ENCODE peak calls at places on chromosomes 2 and 18, in five cellular contexts. T, A, V, C and J are unnamed samples.

GRCh38 chr2:33153008-33153407 is 206.3 kb downstream of the LTBP1 start:
- DNase-seq in T (peak), A (no peak), V (no peak), C (no peak), J (no peak)

GRCh38 chr2:240814946-240815760 is 4.9 kb downstream of the KIF1A start:
- DNase-seq in T (no peak), A (no peak), V (no peak), C (no peak), J (no peak)

GRCh38 chr2:199278099-199278498 is 179.6 kb downstream of the SATB2 start:
- DNase-seq in T (peak), A (no peak), V (no peak), C (no peak), J (peak)

GRCh38 chr2:144508162-144508765 is 11.7 kb downstream of the ZEB2 start:
- DNase-seq in T (no peak), A (no peak), V (no peak), C (no peak), J (no peak)

GRCh38 chr2:1556776-1557466 is 143.7 kb downstream of the TPO start:
- DNase-seq in T (peak), A (no peak), V (no peak), C (no peak), J (peak)

GRCh38 chr2:206208900-206209299 is 49.2 kb downstream of the EEF1B2 start:
- DNase-seq in T (no peak), A (no peak), V (no peak), C (no peak), J (no peak)

GRCh38 chr2:20469595-20469994 is 22.7 kb downstream of the RHOB start:
- DNase-seq in T (no peak), A (no peak), V (no peak), C (no peak), J (no peak)

GRCh38 chr2:182767578-182767977 is 51.5 kb downstream of the DNAJC10 start:
- DNase-seq in T (peak), A (peak), V (no peak), C (peak), J (peak)

GRCh38 chr2:58414506-58414905 is 173.4 kb upstream of the FANCL start:
- DNase-seq in T (no peak), A (no peak), V (no peak), C (no peak), J (no peak)

GRCh38 chr2:95052804-95053535 is 27.5 kb downstream of the MAL start:
- DNase-seq in T (no peak), A (no peak), V (no peak), C (no peak), J (peak)

GRCh38 chr2:24704682-24705081 is 88.5 kb downstream of the PTRHD1 start:
- DNase-seq in T (peak), A (no peak), V (no peak), C (no peak), J (no peak)

GRCh38 chr2:2823061-2823753 is 492.1 kb upstream of the MYT1L start:
- DNase-seq in T (no peak), A (no peak), V (no peak), C (no peak), J (no peak)

GRCh38 chr18:50276452-50276851 is 4.9 kb downstream of the MBD1 start:
- DNase-seq in T (no peak), A (no peak), V (no peak), C (no peak), J (no peak)

GRCh38 chr2:18067980-18068379 is 189.5 kb downstream of the KCNS3 start:
- DNase-seq in T (no peak), A (no peak), V (no peak), C (peak), J (peak)

DNA sequence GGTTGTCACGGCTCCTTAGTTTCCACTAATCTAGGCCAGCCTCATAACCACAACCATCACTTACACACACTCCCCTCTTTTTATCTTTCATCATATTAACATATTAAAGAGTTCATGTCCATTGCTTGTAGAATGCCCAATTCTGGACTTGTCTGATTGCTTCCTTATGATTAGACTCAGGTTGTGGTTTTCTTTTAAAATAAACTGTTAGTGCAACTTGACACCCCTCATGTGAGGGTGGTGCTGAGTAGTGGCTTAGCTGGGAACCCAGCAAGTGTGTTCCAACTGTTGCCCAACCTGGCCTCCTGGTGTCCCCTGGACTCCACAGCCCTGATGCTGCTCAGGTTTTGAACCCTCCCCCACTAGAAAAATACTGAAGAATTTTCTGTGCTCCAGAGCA is 20.1 kb upstream of the CD207 start:
- DNase-seq in T (peak), A (no peak), V (no peak), C (no peak), J (no peak)
- H3K4me2 ChIP-seq in T (no peak), A (no peak), V (no peak), C (no peak), J (no peak)

DNA sequence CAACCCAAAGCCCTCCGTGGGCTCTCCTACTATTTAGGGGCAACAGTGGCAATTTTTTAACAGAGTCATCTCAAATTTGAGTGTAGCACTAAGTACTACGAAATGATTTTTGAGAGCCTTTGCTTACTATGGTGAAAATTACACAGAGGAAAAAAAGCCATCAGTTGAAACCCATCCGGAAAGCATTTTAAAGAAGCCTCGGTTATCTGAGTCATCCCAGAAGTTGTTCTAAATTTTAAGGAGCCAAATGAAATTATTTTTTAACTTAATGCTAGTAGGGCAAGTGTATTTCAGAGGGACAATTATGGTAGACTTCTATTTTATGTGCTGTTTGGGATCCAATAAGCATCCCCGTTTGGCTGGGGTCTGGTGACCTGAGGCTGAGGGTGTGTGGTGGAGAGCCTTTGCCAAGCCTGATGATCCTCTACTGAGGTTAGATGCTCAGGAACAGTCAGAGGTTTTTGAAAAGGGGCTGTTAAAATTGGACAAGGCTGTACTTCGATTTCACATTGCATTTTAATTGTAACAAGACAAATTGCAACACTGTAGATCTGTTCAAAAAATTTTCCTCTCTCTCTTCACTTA is 47.0 kb downstream of the RAPGEF4 start:
- DNase-seq in T (peak), A (no peak), V (no peak), C (no peak), J (no peak)
- H3K4me2 ChIP-seq in T (peak), A (no peak), V (no peak), C (no peak), J (no peak)

GRCh38 chr18:47975701-47976100 is 45.2 kb upstream of the SMAD2 start:
- DNase-seq in T (no peak), A (no peak), V (no peak), C (peak), J (peak)
- H3K4me2 ChIP-seq in T (no peak), A (no peak), V (no peak), C (no peak), J (no peak)

GRCh38 chr18:23232331-23232730 is 97.0 kb downstream of the CABLES1 start:
- DNase-seq in T (no peak), A (no peak), V (no peak), C (no peak), J (no peak)
- H3K4me2 ChIP-seq in T (no peak), A (no peak), V (no peak), C (no peak), J (no peak)